ENCODE peak calls at places on chromosomes 1 and 21, in four cellular contexts. One of them, this sample, is unnamed.

GRCh38 chr1:72229893-72230292 is 52.4 kb downstream of the NEGR1 start:
- DNase-seq in Peyer's patch: no peak
- DNase-seq in fibroblast of lung: peak
- DNase-seq in astrocyte: peak
- DNase-seq in this sample: no peak

GRCh38 chr1:53129891-53130597 is 12.4 kb downstream of the SLC1A7 start:
- DNase-seq in Peyer's patch: peak
- DNase-seq in fibroblast of lung: no peak
- DNase-seq in astrocyte: no peak
- DNase-seq in this sample: no peak

GRCh38 chr1:89381617-89382016 is 17.8 kb downstream of the GBP6 start:
- DNase-seq in Peyer's patch: no peak
- DNase-seq in fibroblast of lung: no peak
- DNase-seq in astrocyte: no peak
- DNase-seq in this sample: no peak

GRCh38 chr1:23867542-23867952 is 543 bp downstream of the FUCA1 start:
- DNase-seq in Peyer's patch: no peak
- DNase-seq in fibroblast of lung: no peak
- DNase-seq in astrocyte: no peak
- DNase-seq in this sample: no peak

GRCh38 chr1:34057347-34057746 is 107.7 kb downstream of the CSMD2 start:
- DNase-seq in Peyer's patch: no peak
- DNase-seq in fibroblast of lung: no peak
- DNase-seq in astrocyte: no peak
- DNase-seq in this sample: no peak

GRCh38 chr1:195237161-195237889 is 1370.9 kb downstream of the KCNT2 start:
- DNase-seq in Peyer's patch: no peak
- DNase-seq in fibroblast of lung: no peak
- DNase-seq in astrocyte: no peak
- DNase-seq in this sample: no peak

GRCh38 chr1:183812686-183813569 is 8.0 kb downstream of the RGL1 start:
- DNase-seq in Peyer's patch: no peak
- DNase-seq in fibroblast of lung: peak
- DNase-seq in astrocyte: peak
- DNase-seq in this sample: no peak

GRCh38 chr1:58162952-58163550 is 383.5 kb downstream of the OMA1 start:
- DNase-seq in Peyer's patch: peak
- DNase-seq in fibroblast of lung: peak
- DNase-seq in astrocyte: peak
- DNase-seq in this sample: peak

GRCh38 chr1:32907435-32907834 is 6.2 kb upstream of the TMEM54 start:
- DNase-seq in Peyer's patch: no peak
- DNase-seq in fibroblast of lung: peak
- DNase-seq in astrocyte: peak
- DNase-seq in this sample: no peak

GRCh38 chr1:172359531-172359991 is 60.9 kb upstream of the C1orf105 start:
- DNase-seq in Peyer's patch: no peak
- DNase-seq in fibroblast of lung: peak
- DNase-seq in astrocyte: peak
- DNase-seq in this sample: no peak

GRCh38 chr1:215895893-215896292 is 328.8 kb downstream of the KCTD3 start:
- DNase-seq in Peyer's patch: no peak
- DNase-seq in fibroblast of lung: no peak
- DNase-seq in astrocyte: no peak
- DNase-seq in this sample: no peak

GRCh38 chr1:167344112-167344511 is 123.4 kb downstream of the POU2F1 start:
- DNase-seq in Peyer's patch: no peak
- DNase-seq in fibroblast of lung: peak
- DNase-seq in astrocyte: peak
- DNase-seq in this sample: no peak

GRCh38 chr1:220685879-220686278 is 4.3 kb upstream of the C1orf115 start:
- DNase-seq in Peyer's patch: no peak
- DNase-seq in fibroblast of lung: no peak
- DNase-seq in astrocyte: no peak
- DNase-seq in this sample: no peak

GRCh38 chr1:224647449-224647848 is 31.3 kb downstream of the CNIH3 start:
- DNase-seq in Peyer's patch: no peak
- DNase-seq in fibroblast of lung: no peak
- DNase-seq in astrocyte: no peak
- DNase-seq in this sample: no peak

GRCh38 chr1:78035121-78035520 is 10.6 kb upstream of the GIPC2 start:
- DNase-seq in Peyer's patch: no peak
- DNase-seq in fibroblast of lung: no peak
- DNase-seq in astrocyte: no peak
- DNase-seq in this sample: no peak

GRCh38 chr1:10744654-10745238 is 51.7 kb downstream of the CASZ1 start:
- DNase-seq in Peyer's patch: no peak
- DNase-seq in fibroblast of lung: no peak
- DNase-seq in astrocyte: no peak
- DNase-seq in this sample: no peak

GRCh38 chr1:53316742-53317650 is 10.9 kb downstream of the LRP8 start:
- DNase-seq in Peyer's patch: no peak
- DNase-seq in fibroblast of lung: no peak
- DNase-seq in astrocyte: no peak
- DNase-seq in this sample: peak

GRCh38 chr1:114040273-114041043 is 61.2 kb downstream of the OLFML3 start:
- DNase-seq in Peyer's patch: no peak
- DNase-seq in fibroblast of lung: peak
- DNase-seq in astrocyte: peak
- DNase-seq in this sample: no peak

GRCh38 chr1:169495050-169495740 is 9.5 kb upstream of the SLC19A2 start:
- DNase-seq in Peyer's patch: no peak
- DNase-seq in fibroblast of lung: peak
- DNase-seq in astrocyte: peak
- DNase-seq in this sample: no peak

GRCh38 chr21:45288441-45288841 is 746 bp upstream of the POFUT2 start:
- DNase-seq in Peyer's patch: no peak
- DNase-seq in fibroblast of lung: no peak
- DNase-seq in astrocyte: no peak
- DNase-seq in this sample: no peak

GRCh38 chr1:154352581-154353459 is 27.5 kb downstream of the ATP8B2 start:
- DNase-seq in Peyer's patch: peak
- DNase-seq in fibroblast of lung: peak
- DNase-seq in astrocyte: peak
- DNase-seq in this sample: peak

GRCh38 chr21:32426592-32427051 is 14.1 kb downstream of the EVA1C start:
- DNase-seq in Peyer's patch: no peak
- DNase-seq in fibroblast of lung: peak
- DNase-seq in astrocyte: peak
- DNase-seq in this sample: no peak

GRCh38 chr1:227541796-227542152 is 21.6 kb upstream of the ZNF678 start:
- DNase-seq in Peyer's patch: no peak
- DNase-seq in fibroblast of lung: peak
- DNase-seq in astrocyte: peak
- DNase-seq in this sample: no peak

GRCh38 chr1:111570781-111571181 is 48.8 kb upstream of the RAP1A start:
- DNase-seq in Peyer's patch: peak
- DNase-seq in fibroblast of lung: peak
- DNase-seq in astrocyte: no peak
- DNase-seq in this sample: peak

GRCh38 chr1:25437672-25438071 is 7.0 kb downstream of the MACO1 start:
- DNase-seq in Peyer's patch: no peak
- DNase-seq in fibroblast of lung: no peak
- DNase-seq in astrocyte: no peak
- DNase-seq in this sample: no peak

GRCh38 chr1:25433389-25434186 is 2.9 kb downstream of the MACO1 start:
- DNase-seq in Peyer's patch: no peak
- DNase-seq in fibroblast of lung: no peak
- DNase-seq in astrocyte: no peak
- DNase-seq in this sample: no peak

GRCh38 chr1:25432364-25432719 is 1.6 kb downstream of the MACO1 start:
- DNase-seq in Peyer's patch: no peak
- DNase-seq in fibroblast of lung: no peak
- DNase-seq in astrocyte: no peak
- DNase-seq in this sample: no peak

GRCh38 chr1:25432749-25433388 is 2.2 kb downstream of the MACO1 start:
- DNase-seq in Peyer's patch: no peak
- DNase-seq in fibroblast of lung: no peak
- DNase-seq in astrocyte: no peak
- DNase-seq in this sample: no peak

GRCh38 chr1:25435315-25436103 is 4.8 kb downstream of the MACO1 start:
- DNase-seq in Peyer's patch: no peak
- DNase-seq in fibroblast of lung: no peak
- DNase-seq in astrocyte: no peak
- DNase-seq in this sample: no peak
- H3K4me3 ChIP-seq in Peyer's patch: no peak
- H3K4me3 ChIP-seq in fibroblast of lung: no peak
- H3K4me3 ChIP-seq in astrocyte: no peak
- H3K4me3 ChIP-seq in this sample: no peak

DNA sequence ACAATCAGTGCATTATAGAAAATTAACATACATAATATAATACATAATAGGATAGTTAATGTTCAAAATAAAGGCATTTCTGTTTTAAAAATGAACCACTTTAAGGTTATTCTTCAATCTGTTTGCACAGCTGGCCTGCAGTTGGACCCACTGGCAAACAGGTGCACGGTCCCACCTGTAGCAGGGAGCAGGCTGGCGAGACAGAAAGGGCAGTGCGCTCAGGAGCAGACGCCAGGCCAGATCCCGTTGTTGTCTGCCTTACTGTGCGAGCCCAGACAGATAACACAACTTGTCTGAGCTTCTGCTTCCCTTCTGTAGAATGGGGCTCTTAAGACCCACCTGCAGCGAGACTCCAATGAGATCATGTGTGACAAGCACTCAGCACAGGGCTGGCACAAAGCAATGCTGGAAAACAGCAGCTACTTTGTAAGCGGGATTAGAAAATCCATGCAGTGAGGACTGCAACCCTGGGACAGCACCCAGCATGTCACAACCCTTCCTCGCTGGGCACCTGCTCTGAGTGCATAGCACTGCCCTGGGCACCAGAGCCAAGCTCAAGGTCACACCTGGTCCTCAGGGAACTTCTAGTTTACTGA is 33.5 kb downstream of the VPS26C start:
- DNase-seq in Peyer's patch: peak
- DNase-seq in fibroblast of lung: no peak
- DNase-seq in astrocyte: no peak
- DNase-seq in this sample: peak
- H3K4me3 ChIP-seq in Peyer's patch: no peak
- H3K4me3 ChIP-seq in fibroblast of lung: no peak
- H3K4me3 ChIP-seq in astrocyte: no peak
- H3K4me3 ChIP-seq in this sample: no peak

DNA sequence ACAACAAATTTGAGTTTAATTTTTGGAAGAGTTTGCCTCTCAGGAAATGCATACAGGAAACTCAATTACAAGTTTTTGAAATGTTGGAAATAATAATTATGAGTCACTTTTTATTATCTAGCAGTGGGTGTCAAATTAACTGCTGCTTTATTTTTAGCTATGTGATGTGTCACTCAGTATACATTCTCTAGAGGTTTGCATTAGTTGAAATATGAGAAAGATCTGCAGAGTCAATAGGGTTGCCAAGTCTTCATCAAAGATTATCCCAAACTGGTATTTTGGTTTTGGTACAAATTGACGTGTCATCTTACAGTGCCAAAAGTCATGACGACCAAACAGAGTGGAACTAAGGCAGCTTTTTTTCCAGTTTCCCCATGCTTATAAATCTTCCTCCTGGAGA is 54.3 kb upstream of the DIPK1A start:
- DNase-seq in Peyer's patch: no peak
- DNase-seq in fibroblast of lung: peak
- DNase-seq in astrocyte: peak
- DNase-seq in this sample: no peak
- H3K4me3 ChIP-seq in Peyer's patch: no peak
- H3K4me3 ChIP-seq in fibroblast of lung: no peak
- H3K4me3 ChIP-seq in astrocyte: no peak
- H3K4me3 ChIP-seq in this sample: no peak

GRCh38 chr1:193181526-193181925 is 4.9 kb downstream of the B3GALT2 start:
- DNase-seq in Peyer's patch: no peak
- DNase-seq in fibroblast of lung: peak
- DNase-seq in astrocyte: peak
- DNase-seq in this sample: no peak

GRCh38 chr1:193181985-193182384 is 4.4 kb downstream of the B3GALT2 start:
- DNase-seq in Peyer's patch: no peak
- DNase-seq in fibroblast of lung: peak
- DNase-seq in astrocyte: no peak
- DNase-seq in this sample: no peak

GRCh38 chr1:193176788-193177187 is 9.6 kb downstream of the B3GALT2 start:
- DNase-seq in Peyer's patch: no peak
- DNase-seq in fibroblast of lung: no peak
- DNase-seq in astrocyte: no peak
- DNase-seq in this sample: no peak

GRCh38 chr1:193176113-193176512 is 10.3 kb downstream of the B3GALT2 start:
- DNase-seq in Peyer's patch: no peak
- DNase-seq in fibroblast of lung: no peak
- DNase-seq in astrocyte: no peak
- DNase-seq in this sample: no peak

DNA sequence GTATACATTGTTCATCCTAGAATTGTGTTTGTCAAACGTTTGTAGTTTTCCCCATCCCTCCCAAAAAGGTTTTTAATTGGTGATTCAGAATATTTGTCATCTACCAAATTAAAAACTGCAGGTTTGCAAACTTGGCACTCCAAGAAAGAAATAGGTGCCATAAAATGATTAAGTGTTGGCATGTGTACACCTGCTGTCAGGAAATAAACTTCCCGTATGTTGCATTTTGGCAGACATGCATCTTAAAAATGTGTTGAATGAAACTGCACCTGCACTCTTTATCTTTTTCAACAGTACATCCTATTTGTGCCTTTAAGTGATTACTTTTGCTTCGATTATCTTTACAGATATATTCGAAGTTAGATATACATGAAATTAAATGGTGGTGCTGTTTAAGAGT is 7.3 kb downstream of the B3GALT2 start:
- DNase-seq in Peyer's patch: no peak
- DNase-seq in fibroblast of lung: no peak
- DNase-seq in astrocyte: no peak
- DNase-seq in this sample: no peak
- H3K4me3 ChIP-seq in Peyer's patch: no peak
- H3K4me3 ChIP-seq in fibroblast of lung: no peak
- H3K4me3 ChIP-seq in astrocyte: no peak
- H3K4me3 ChIP-seq in this sample: no peak

DNA sequence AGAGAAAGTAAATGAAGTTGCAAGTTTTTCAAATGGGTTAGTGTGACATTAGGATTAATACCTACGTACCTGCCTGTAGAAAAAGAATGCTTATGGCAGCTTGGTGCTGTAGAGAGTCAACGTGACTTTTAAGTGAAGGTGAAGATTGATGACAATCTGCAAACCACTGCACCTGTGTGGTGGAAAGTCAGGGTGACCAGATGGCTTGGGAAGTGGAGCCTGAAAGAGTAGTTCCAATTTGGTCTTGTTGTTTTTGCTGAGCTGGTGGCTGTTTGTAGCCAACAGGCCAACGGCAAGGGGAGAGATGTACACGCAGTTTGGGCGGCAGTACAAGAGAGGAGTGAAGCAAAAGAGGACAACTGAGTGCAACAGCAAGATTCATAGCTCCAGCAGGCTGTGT is 78.1 kb upstream of the JAK1 start:
- DNase-seq in Peyer's patch: no peak
- DNase-seq in fibroblast of lung: no peak
- DNase-seq in astrocyte: no peak
- DNase-seq in this sample: no peak
- H3K4me3 ChIP-seq in Peyer's patch: no peak
- H3K4me3 ChIP-seq in fibroblast of lung: no peak
- H3K4me3 ChIP-seq in astrocyte: no peak
- H3K4me3 ChIP-seq in this sample: no peak